ENCODE peak calls at places on chromosomes 7 and 10, in four cellular contexts. O is HepG2, Y is K562, T is GM12878. Z is an unnamed sample.

GRCh38 chr10:123496336-123496735 is 169.8 kb upstream of the GPR26 start:
- DNase-seq in Y (no peak), T (no peak), O (no peak), Z (no peak)

GRCh38 chr10:20962165-20962564 is 65.1 kb upstream of the NEBL start:
- DNase-seq in T (no peak), O (no peak), Y (no peak), Z (no peak)

GRCh38 chr10:92839191-92840085 is 8.9 kb upstream of the EXOC6 start:
- DNase-seq in O (peak), Y (peak), T (no peak), Z (no peak)

GRCh38 chr10:126949161-126949503 is 43.9 kb downstream of the DOCK1 start:
- DNase-seq in T (no peak), Y (no peak), O (no peak), Z (no peak)

GRCh38 chr10:114259825-114260224 is 20.8 kb downstream of the VWA2 start:
- DNase-seq in Y (no peak), T (no peak), O (no peak), Z (no peak)

GRCh38 chr10:77671594-77672252 is 34.1 kb upstream of the KCNMA1 start:
- DNase-seq in T (no peak), Y (no peak), O (no peak), Z (peak)

GRCh38 chr10:30581779-30582380 is 47.7 kb downstream of the LYZL2 start:
- DNase-seq in T (no peak), O (peak), Y (peak), Z (no peak)

GRCh38 chr7:16745645-16746044 is 7.9 kb upstream of the TSPAN13 start:
- DNase-seq in Y (no peak), T (no peak), O (no peak), Z (no peak)

GRCh38 chr7:28062197-28062988 is 118.2 kb downstream of the JAZF1 start:
- DNase-seq in Y (peak), O (peak), T (no peak), Z (no peak)

DNA sequence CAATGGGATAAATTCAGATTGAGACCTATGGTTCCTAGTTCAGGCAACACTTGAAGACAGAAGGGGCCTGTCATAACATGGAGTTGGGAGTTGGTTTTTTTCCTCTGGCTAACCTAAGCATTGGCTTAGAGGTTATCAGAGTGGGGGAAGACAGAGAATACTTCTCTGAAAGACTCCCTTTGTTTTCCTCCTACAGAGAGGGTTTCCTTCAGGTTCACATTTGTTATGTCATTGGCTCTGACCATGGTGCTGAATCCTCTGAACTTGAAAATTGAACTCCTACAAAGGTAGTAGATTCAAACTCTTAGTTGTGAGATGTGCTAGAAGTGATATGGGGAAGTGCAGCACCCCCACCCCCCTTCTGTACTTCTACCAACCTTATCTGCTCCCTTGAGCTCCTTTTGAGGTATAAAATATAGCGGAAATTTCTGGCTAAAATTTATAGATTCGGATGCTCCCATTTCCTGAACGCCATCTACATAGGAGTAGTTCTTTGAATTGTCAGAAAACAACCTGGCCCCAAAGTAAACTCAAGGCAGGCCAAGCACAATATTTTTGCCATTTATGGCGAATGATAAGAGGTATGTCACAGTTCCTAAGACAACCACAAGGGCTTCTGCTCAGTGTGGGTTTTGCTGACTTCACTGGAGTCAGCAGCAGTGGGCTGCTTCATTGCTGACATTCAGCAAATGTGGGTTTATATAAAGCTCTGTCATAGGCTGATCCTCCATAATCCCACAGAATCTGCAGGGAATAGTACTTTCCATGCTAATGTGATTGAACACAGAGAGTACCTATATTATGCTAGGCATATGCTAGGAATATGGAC is 131.6 kb upstream of the KLF14 start:
- DNase-seq in T (no peak), Y (no peak), O (no peak), Z (no peak)
- TF ChIP-seq HDAC6 in T (no peak), Y (no peak), O (no peak), Z (no peak)

DNA sequence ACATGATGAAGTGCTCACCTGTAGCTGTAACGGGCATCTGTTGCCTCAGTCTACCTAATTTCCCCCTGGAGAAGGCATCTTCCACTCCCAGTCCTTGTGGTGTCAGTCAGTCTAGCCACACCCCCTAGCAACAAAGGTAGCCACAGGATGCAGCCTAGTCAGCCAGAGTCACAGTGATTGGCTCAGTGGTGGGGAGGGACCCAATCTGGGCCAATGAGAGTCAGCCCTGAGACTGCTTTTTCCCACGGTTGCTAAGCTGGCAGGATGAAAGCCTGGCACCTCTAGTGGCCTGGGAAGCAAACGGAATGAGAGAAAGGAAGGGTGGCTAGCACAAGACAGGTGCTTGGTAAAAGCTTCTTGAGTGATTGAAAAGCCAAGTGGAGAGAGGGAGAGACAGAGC is 118.6 kb downstream of the SH3PXD2A start:
- DNase-seq in O (peak), Y (peak), T (no peak), Z (peak)
- TF ChIP-seq HDAC6 in O (no peak), Y (no peak), T (no peak), Z (no peak)

DNA sequence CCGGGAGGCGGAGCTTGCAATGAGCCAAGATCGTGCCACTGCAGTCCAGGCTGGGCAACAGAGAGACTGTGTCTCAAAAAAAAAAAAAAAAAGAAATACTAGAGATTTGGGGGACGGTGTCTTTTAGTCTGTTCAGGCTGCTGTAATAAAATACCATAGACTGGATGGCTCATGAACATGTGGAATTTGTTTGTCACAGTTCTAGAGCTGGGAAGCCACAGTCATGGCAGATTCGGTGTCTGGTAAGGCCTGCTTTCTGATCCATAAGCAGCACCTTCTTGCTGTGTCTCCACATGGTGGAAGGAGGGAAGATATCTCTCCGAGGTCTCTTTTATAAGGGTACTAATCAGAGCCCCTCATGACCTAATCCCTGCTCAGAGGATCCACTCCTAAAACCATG is 102.7 kb upstream of the MKLN1 start:
- DNase-seq in Y (no peak), T (no peak), O (no peak), Z (no peak)
- TF ChIP-seq HDAC6 in Y (no peak), T (no peak), O (no peak), Z (no peak)

GRCh38 chr10:119474606-119475005 is 67.9 kb downstream of the RGS10 start:
- DNase-seq in O (no peak), T (no peak), Y (no peak), Z (no peak)

GRCh38 chr10:119479048-119479394 is 63.5 kb downstream of the RGS10 start:
- DNase-seq in Y (no peak), T (no peak), O (no peak), Z (no peak)

GRCh38 chr10:119479532-119479931 is 63.0 kb downstream of the RGS10 start:
- DNase-seq in Y (no peak), O (no peak), T (no peak), Z (peak)

GRCh38 chr10:119478111-119479047 is 64.1 kb downstream of the RGS10 start:
- DNase-seq in O (no peak), T (peak), Y (no peak), Z (no peak)

GRCh38 chr10:119477444-119477843 is 65.1 kb downstream of the RGS10 start:
- DNase-seq in O (no peak), T (peak), Y (no peak), Z (no peak)
- TF ChIP-seq HDAC6 in O (no peak), T (no peak), Y (no peak), Z (no peak)